ENCODE peak calls at places on chromosome 21, in nine cellular contexts. P, S, D, Z, H, R, E, N and C are unnamed samples.

GRCh38 chr21:21101911-21102310 is 103.7 kb downstream of the NCAM2 start:
- DNase-seq in P (peak; percentile 14), S (no peak), D (no peak), Z (no peak), H (no peak), R (no peak), E (no peak), N (peak; percentile 49), C (no peak)

GRCh38 chr21:36463991-36464390 is 15.9 kb downstream of the CLDN14 start:
- DNase-seq in P (no peak), S (no peak), D (no peak), Z (no peak), H (no peak), R (no peak), E (no peak), N (no peak), C (no peak)

GRCh38 chr21:45336535-45336810 is 48.8 kb upstream of the POFUT2 start:
- DNase-seq in P (no peak), S (no peak), D (no peak), Z (no peak), H (no peak), R (peak; percentile 8), E (no peak), N (no peak), C (no peak)

GRCh38 chr21:44739316-44739715 is 27.9 kb upstream of the TSPEAR start:
- DNase-seq in P (no peak), S (no peak), D (no peak), Z (no peak), H (no peak), R (no peak), E (peak; percentile 8), N (no peak), C (peak; percentile 6)

GRCh38 chr21:16913010-16913409 is 599.8 kb upstream of the CXADR start:
- DNase-seq in P (peak; percentile 13), S (no peak), D (no peak), Z (no peak), H (no peak), R (no peak), E (no peak), N (peak; percentile 8), C (no peak)

GRCh38 chr21:45286671-45287437 is 841 bp downstream of the POFUT2 start:
- DNase-seq in P (no peak), S (peak; percentile 70), D (peak; percentile 50), Z (no peak), H (no peak), R (peak; percentile 32), E (peak; percentile 84), N (no peak), C (peak; percentile 75)

GRCh38 chr21:21232320-21232719 is 234.1 kb downstream of the NCAM2 start:
- DNase-seq in P (peak; percentile 9), S (no peak), D (no peak), Z (no peak), H (no peak), R (no peak), E (no peak), N (peak; percentile 69), C (no peak)

GRCh38 chr21:45302082-45303061 is 14.7 kb upstream of the POFUT2 start:
- DNase-seq in P (no peak), S (no peak), D (peak; percentile 64), Z (no peak), H (no peak), R (peak; percentile 50), E (no peak), N (peak; percentile 65), C (no peak)

GRCh38 chr21:20783611-20784010 is 214.6 kb upstream of the NCAM2 start:
- DNase-seq in P (no peak), S (no peak), D (no peak), Z (no peak), H (no peak), R (no peak), E (no peak), N (peak; percentile 31), C (no peak)

GRCh38 chr21:41956926-41957729 is 3.3 kb upstream of the C2CD2 start:
- DNase-seq in P (peak; percentile 54), S (no peak), D (no peak), Z (no peak), H (no peak), R (no peak), E (no peak), N (peak; percentile 95), C (no peak)

GRCh38 chr21:41955516-41955915 is 1.7 kb upstream of the C2CD2 start:
- DNase-seq in P (no peak), S (no peak), D (no peak), Z (no peak), H (no peak), R (no peak), E (no peak), N (no peak), C (no peak)

GRCh38 chr21:41960386-41960785 is 6.6 kb upstream of the C2CD2 start:
- DNase-seq in P (no peak), S (no peak), D (no peak), Z (no peak), H (no peak), R (no peak), E (no peak), N (no peak), C (no peak)

GRCh38 chr21:41958886-41959563 is 5.2 kb upstream of the C2CD2 start:
- DNase-seq in P (peak; percentile 60), S (no peak), D (no peak), Z (no peak), H (peak; percentile 34), R (no peak), E (no peak), N (no peak), C (no peak)

DNA sequence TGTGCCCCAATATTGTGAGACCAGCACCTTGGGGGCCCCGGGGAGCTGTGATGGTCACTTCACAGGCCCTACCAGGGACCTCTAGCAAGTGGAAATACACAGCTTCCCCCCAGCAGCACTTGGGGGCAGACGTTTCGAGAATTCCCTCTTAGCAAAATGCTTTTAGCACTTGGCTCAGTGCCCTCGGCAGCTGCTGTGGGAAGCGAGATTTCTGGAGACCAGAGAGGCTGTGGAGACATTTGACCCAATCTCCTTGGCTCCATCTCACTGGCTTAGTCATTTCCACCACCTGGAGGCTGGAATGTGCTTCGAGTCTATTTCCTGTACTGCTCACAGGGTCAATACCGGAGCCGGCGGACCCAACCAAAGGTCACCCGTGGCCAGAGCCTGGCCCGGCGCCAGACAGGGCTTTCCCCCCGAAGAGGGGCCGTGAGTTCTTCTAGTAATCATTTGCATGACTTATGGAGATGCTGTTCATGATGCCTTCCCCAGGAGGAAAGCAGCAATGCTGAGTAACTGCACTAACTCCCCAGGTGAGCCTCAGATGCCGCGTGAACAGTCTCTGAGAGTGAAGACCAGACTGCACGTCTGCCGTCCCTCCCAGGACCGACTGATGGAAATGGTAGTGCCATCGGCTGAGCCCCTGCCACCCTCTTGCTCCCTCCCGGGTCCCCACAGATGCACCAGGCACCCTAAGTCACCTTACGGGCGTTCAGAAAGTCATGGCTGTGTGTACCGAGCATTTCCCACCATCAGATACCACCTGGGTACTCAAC is 4.4 kb upstream of the C2CD2 start:
- DNase-seq in P (peak; percentile 74), S (no peak), D (no peak), Z (peak; percentile 96), H (peak; percentile 71), R (peak; percentile 55), E (no peak), N (peak; percentile 98), C (no peak)
- TF ChIP-seq CTCF in P (peak; percentile 60), S (no peak), D (no peak), Z (peak; percentile 40), H (peak; percentile 17), R (no peak), E (peak; percentile 39), N (peak; percentile 42), C (no peak)

DNA sequence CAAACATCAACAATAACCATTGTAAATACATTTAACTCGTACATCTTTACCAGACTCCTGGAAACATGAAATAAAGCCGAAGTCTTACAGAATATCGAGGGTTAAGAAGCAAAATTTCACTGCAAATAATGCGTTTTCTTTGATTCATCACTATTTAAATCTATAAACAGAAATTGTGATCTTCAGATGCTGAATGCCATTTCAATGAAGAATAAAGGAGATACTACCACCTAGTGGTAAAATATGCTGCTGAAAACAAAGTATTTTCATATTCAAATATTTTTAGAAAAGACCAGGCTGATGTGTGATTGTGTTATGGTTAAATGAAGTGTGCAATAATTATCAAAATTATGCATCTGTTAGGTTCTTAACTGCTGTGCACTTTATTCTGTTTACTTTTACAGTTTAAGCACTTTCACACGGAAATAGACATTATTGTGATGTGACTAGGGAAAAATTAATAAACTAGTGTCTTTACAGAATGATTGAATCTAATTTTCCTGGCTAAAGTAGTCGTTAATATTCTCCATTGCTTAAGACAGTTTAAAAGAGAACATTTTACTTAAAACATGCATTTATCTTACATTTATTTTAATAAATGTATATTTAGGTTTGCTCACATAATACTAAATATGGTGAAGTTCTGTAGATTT is 1093.1 kb downstream of the MRPL39 start:
- DNase-seq in P (peak; percentile 7), S (no peak), D (no peak), Z (no peak), H (no peak), R (no peak), E (no peak), N (no peak), C (no peak)
- TF ChIP-seq CTCF in P (peak; percentile 10), S (peak; percentile 33), D (peak; percentile 50), Z (no peak), H (no peak), R (no peak), E (peak; percentile 54), N (peak; percentile 33), C (peak; percentile 63)

GRCh38 chr21:18369115-18369514 is 34.5 kb downstream of the TMPRSS15 start:
- DNase-seq in P (no peak), S (no peak), D (no peak), Z (no peak), H (no peak), R (no peak), E (no peak), N (peak; percentile 16), C (no peak)
- TF ChIP-seq CTCF in P (no peak), S (no peak), D (no peak), Z (no peak), H (no peak), R (no peak), E (peak; percentile 48), N (peak; percentile 13), C (peak; percentile 64)

GRCh38 chr21:33386222-33386784 is 16.9 kb upstream of the IFNGR2 start:
- DNase-seq in P (no peak), S (no peak), D (no peak), Z (no peak), H (no peak), R (no peak), E (no peak), N (no peak), C (no peak)
- TF ChIP-seq CTCF in P (peak; percentile 33), S (no peak), D (peak; percentile 7), Z (peak; percentile 44), H (no peak), R (no peak), E (peak; percentile 27), N (peak; percentile 22), C (peak; percentile 52)